ENCODE peak calls at places on chromosomes 1 and 21, in ten cellular contexts. N is mucosa of descending colon, U is cardiac fibroblast, M is GM13977, O is heart right ventricle, Q is adrenal gland, C is GM12865, E is IMR-90, K is HFFc6, V is suprapubic skin. P is an unnamed sample.

GRCh38 chr1:24558902-24559791 is 3.3 kb downstream of the NCMAP start:
- DNase-seq in N (no peak), U (peak), M (no peak), O (peak), Q (peak), C (no peak), E (peak), K (peak), V (no peak), P (no peak)

GRCh38 chr21:36647279-36648093 is 51.4 kb upstream of the SIM2 start:
- DNase-seq in N (no peak), U (peak), M (no peak), O (peak), Q (no peak), C (no peak), E (peak), K (peak), V (no peak), P (no peak)

GRCh38 chr1:91699339-91699970 is 186.5 kb downstream of the TGFBR3 start:
- DNase-seq in N (no peak), U (peak), M (no peak), O (peak), Q (peak), C (no peak), E (peak), K (peak), V (no peak), P (no peak)

GRCh38 chr1:55589656-55590297 is 374.6 kb upstream of the USP24 start:
- DNase-seq in N (no peak), U (peak), M (no peak), O (no peak), Q (no peak), C (no peak), E (no peak), K (peak), V (no peak), P (no peak)

GRCh38 chr1:232574867-232575523 is 54.9 kb downstream of the SIPA1L2 start:
- DNase-seq in N (no peak), U (no peak), M (no peak), O (no peak), Q (no peak), C (no peak), E (peak), K (no peak), V (no peak), P (no peak)

GRCh38 chr1:108590436-108590835 is 30.5 kb downstream of the EEIG2 start:
- DNase-seq in N (no peak), U (peak), M (no peak), O (no peak), Q (no peak), C (no peak), E (peak), K (no peak), V (no peak), P (no peak)

GRCh38 chr1:232586679-232587078 is 43.3 kb downstream of the SIPA1L2 start:
- DNase-seq in N (no peak), U (no peak), M (no peak), O (no peak), Q (no peak), C (no peak), E (no peak), K (no peak), V (no peak), P (no peak)

GRCh38 chr1:38029081-38029681 is 16.6 kb downstream of the UTP11 start:
- DNase-seq in N (no peak), U (peak), M (peak), O (peak), Q (peak), C (no peak), E (no peak), K (no peak), V (no peak), P (no peak)

GRCh38 chr1:174789399-174789798 is 210.3 kb upstream of the CACYBP start:
- DNase-seq in N (no peak), U (peak), M (peak), O (no peak), Q (no peak), C (peak), E (peak), K (peak), V (no peak), P (peak)

GRCh38 chr1:116667577-116668105 is at the start of gene IGSF3:
- DNase-seq in N (peak), U (peak), M (peak), O (peak), Q (peak), C (peak), E (peak), K (no peak), V (peak), P (peak)

GRCh38 chr1:248802454-248802853 is 23.3 kb downstream of the SH3BP5L start:
- DNase-seq in N (peak), U (no peak), M (no peak), O (no peak), Q (no peak), C (no peak), E (no peak), K (no peak), V (peak), P (no peak)

GRCh38 chr1:152145789-152146188 is 13.2 kb downstream of the RPTN start:
- DNase-seq in N (no peak), U (no peak), M (no peak), O (no peak), Q (no peak), C (no peak), E (no peak), K (no peak), V (no peak), P (no peak)

GRCh38 chr1:151739590-151740355 is 18.5 kb downstream of the RIIAD1 start:
- DNase-seq in N (no peak), U (no peak), M (no peak), O (no peak), Q (no peak), C (no peak), E (no peak), K (no peak), V (peak), P (no peak)

GRCh38 chr1:65278344-65279091 is 30.8 kb upstream of the DNAJC6 start:
- DNase-seq in N (no peak), U (no peak), M (no peak), O (no peak), Q (no peak), C (no peak), E (no peak), K (no peak), V (no peak), P (no peak)

GRCh38 chr1:245895455-245895959 is 611.6 kb downstream of the SMYD3 start:
- DNase-seq in N (no peak), U (no peak), M (no peak), O (no peak), Q (no peak), C (no peak), E (no peak), K (no peak), V (no peak), P (no peak)

GRCh38 chr1:41758904-41759548 is 159.7 kb downstream of the HIVEP3 start:
- DNase-seq in N (no peak), U (peak), M (no peak), O (no peak), Q (peak), C (no peak), E (peak), K (peak), V (no peak), P (no peak)

GRCh38 chr1:232252719-232253118 is 377.2 kb downstream of the SIPA1L2 start:
- DNase-seq in N (no peak), U (no peak), M (no peak), O (no peak), Q (no peak), C (no peak), E (no peak), K (no peak), V (no peak), P (no peak)

GRCh38 chr1:236502972-236503639 is 20.7 kb upstream of the LGALS8 start:
- DNase-seq in N (peak), U (peak), M (no peak), O (peak), Q (peak), C (peak), E (peak), K (peak), V (no peak), P (no peak)

GRCh38 chr1:236035681-236036101 is 29.2 kb downstream of the NID1 start:
- DNase-seq in N (no peak), U (peak), M (no peak), O (no peak), Q (no peak), C (no peak), E (peak), K (no peak), V (no peak), P (no peak)

GRCh38 chr1:30612666-30613065 is 110.7 kb downstream of the MATN1 start:
- DNase-seq in N (no peak), U (no peak), M (no peak), O (no peak), Q (no peak), C (no peak), E (no peak), K (no peak), V (no peak), P (no peak)

GRCh38 chr1:186984959-186985358 is 156.2 kb downstream of the PLA2G4A start:
- DNase-seq in N (no peak), U (no peak), M (no peak), O (no peak), Q (no peak), C (no peak), E (no peak), K (no peak), V (no peak), P (no peak)

GRCh38 chr21:38136201-38136600 is 120.6 kb upstream of the KCNJ15 start:
- DNase-seq in N (no peak), U (peak), M (no peak), O (no peak), Q (no peak), C (no peak), E (peak), K (peak), V (no peak), P (no peak)

GRCh38 chr1:9107156-9107555 is 21.7 kb downstream of the GPR157 start:
- DNase-seq in N (no peak), U (no peak), M (no peak), O (no peak), Q (peak), C (no peak), E (no peak), K (no peak), V (no peak), P (no peak)

GRCh38 chr1:28680141-28680540 is 11.6 kb downstream of the GMEB1 start:
- DNase-seq in N (no peak), U (peak), M (no peak), O (no peak), Q (no peak), C (no peak), E (peak), K (no peak), V (no peak), P (no peak)
- TF ChIP-seq CTCF in N (no peak), U (no peak), M (no peak), O (no peak), Q (no peak), C (no peak), E (no peak), K (no peak), V (no peak), P (no peak)

GRCh38 chr1:101268893-101269292 is 32.1 kb downstream of the S1PR1 start:
- DNase-seq in N (no peak), U (no peak), M (no peak), O (no peak), Q (no peak), C (no peak), E (no peak), K (no peak), V (no peak), P (no peak)
- TF ChIP-seq CTCF in N (no peak), U (no peak), M (no peak), O (no peak), Q (no peak), C (no peak), E (no peak), K (no peak), V (no peak), P (no peak)

GRCh38 chr1:5745776-5746610 is 246.2 kb downstream of the NPHP4 start:
- DNase-seq in N (peak), U (peak), M (peak), O (peak), Q (peak), C (peak), E (peak), K (peak), V (no peak), P (peak)
- TF ChIP-seq CTCF in N (peak), U (peak), M (peak), O (peak), Q (peak), C (peak), E (peak), K (peak), V (peak), P (peak)

DNA sequence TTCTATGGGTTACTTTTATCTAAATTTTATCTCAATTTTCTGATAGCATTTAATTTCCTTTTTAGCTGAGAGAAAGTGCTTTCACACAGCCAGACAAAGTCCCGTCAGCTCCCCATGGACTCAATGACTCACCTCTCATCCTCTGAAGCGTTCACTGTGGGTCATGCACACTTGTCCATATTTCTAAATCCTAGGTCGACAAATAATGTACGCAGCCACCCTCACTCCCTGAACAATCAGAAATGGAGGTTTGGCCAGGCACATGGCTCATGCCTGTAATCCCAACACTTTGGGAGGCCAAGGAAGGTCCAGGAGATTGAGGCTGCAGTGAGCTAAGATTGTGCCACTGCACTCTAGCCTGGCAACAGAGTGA is 42.4 kb upstream of the COA6 start:
- DNase-seq in N (no peak), U (peak), M (no peak), O (no peak), Q (no peak), C (no peak), E (no peak), K (no peak), V (no peak), P (no peak)
- TF ChIP-seq CTCF in N (no peak), U (no peak), M (no peak), O (no peak), Q (no peak), C (no peak), E (no peak), K (no peak), V (no peak), P (no peak)

DNA sequence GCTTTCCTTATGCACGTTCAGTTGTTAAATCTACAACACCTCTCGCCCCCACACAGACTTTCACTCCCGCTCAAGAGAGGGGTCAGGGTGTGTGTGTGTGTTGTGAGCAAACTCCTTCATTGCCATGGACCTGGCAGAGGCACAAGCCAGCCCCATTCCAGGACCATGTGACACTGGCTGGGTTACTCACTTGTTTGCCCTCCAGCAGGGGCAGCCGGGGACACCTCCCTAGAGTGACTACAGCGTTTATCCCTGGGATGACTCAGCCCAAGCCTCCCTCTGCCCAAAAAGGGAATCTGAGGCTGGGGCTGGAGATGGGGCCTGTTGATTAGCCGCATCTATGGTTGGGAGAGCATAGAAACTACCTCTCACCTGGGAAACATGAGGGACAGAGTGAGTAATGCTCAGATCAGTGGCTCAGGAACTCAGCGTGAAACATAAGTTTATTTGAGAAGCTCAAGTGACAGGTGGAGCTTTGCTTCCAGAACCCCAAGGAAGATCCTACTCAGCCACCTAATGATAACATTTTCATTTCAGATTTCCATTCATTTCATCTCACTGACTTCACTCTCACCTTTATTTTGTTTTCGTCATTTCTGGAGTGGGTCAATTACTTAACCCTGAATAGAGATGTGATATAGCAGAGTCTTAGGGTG is 145.3 kb upstream of the DUSP10 start:
- DNase-seq in N (peak), U (peak), M (no peak), O (peak), Q (peak), C (no peak), E (peak), K (peak), V (peak), P (no peak)
- TF ChIP-seq CTCF in N (no peak), U (no peak), M (no peak), O (no peak), Q (no peak), C (no peak), E (peak), K (peak), V (no peak), P (no peak)

DNA sequence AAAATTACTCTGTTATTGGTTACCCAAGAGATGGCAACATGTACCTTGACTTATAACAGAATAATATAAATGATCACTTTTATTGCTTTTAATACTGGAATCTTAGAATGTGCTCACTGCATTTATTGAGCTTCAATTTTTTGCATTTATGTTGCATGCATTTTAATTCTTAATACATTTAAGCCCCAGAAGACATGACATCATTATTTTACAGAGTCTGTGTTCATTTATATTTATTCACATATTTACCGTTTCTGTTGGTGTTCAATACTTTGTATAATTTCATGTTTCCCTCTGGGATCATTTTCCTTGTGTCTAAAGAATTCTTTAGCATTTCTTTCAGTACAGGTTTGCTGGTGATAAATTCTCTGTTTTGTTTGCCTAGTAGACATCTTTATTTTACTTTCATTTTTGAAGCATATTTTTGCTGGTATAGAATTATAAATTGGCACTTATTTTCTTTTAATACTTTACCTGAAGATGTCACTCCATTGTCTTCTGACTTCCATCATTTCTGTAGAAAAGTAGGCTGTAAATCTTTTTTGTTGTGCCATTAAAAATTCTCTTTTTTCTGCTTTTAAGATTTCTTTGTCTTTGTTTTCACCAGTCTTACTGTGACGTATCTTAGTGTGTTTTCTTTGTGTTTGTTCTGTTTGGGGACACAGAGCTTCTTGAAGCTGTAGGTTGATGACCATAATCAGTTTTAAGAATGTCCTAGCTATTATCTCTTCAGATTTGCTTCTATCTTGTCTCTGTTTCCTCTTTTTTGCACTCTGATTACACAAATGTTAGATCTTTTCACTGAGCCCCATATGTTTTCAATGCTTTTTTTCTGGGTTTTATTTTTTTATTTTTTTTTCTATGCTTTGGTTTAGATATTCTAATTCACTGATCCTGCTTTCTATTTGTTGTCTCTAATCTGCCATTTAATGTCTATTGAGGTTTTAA is 26.9 kb downstream of the DISP3 start:
- DNase-seq in N (no peak), U (peak), M (no peak), O (no peak), Q (no peak), C (no peak), E (no peak), K (no peak), V (no peak), P (no peak)
- TF ChIP-seq CTCF in N (no peak), U (no peak), M (no peak), O (no peak), Q (no peak), C (no peak), E (no peak), K (no peak), V (no peak), P (no peak)

DNA sequence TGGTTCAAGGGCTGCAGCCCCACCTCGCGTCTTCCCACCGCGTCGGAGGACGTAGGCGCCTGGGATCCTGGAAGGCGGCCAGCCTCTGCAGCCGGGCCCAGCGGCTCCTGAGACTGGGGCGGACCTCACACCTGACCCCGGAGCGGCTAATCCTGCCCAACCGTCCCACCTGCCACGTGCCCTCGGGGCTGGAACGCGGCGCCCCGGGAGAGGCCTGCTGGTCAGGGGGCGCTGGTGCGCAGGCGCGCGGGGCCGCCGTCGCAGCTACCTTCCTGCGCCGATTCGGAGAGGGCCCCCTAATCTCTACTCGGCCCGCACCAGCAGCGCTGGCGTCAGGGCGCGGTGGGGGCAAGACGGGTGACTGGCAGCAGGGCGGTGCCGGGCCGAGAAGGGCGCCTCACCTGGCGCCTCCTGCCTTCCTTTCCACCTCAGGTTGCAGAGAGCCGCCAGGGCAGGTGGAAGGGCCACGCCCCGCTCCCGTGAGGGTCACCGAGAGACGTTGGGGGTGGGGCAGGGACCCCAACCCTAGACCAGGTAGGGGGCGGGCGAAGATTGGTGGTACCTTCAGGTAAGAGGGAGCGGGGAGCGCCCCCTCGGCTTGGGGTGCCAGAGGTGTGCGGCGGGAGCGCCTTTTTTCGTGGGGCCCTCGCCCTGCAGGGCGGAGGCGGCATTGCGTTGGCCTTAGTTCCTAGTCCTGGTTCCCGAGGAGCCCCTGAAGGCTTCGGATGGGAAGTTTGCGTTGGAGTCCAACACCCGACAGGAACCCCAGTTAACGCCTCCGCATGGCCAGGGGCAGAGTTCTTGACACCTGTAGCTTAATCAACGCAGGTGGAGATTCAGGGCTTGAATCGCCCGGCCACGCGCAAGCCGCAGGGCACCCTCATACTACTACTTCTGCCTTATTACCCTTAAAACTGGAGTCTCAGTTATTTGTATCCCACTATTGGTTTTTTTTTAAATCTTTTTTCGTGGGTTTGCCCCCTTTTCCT is at the start of gene TDRD5:
- DNase-seq in N (peak), U (no peak), M (peak), O (no peak), Q (peak), C (no peak), E (no peak), K (no peak), V (no peak), P (peak)
- TF ChIP-seq CTCF in N (no peak), U (no peak), M (no peak), O (no peak), Q (no peak), C (no peak), E (no peak), K (no peak), V (peak), P (no peak)

DNA sequence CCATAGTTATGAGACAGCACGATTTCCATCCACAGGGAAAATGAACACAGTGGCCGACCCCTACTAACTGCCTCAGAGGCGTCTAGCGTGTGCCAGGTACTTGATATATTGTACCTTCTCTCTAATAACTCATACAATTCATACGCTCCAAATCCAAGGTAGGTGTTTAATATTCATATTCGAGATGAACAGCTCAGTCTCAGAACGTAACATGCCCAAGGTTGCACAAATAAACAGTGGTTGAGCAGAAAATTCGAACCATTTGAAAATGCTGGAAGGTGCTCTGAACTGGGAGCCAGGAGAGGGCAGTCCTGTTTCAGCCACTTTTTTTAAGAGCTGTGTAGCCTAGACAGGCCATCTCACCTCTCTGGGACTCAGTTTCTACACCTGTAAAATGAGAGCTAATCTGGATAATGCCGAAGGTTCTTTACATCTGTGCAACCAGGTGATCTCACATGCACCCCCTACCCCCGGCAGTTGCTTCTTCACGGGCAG is 7.9 kb downstream of the SLC45A3 start:
- DNase-seq in N (no peak), U (no peak), M (no peak), O (no peak), Q (no peak), C (no peak), E (no peak), K (no peak), V (no peak), P (no peak)
- TF ChIP-seq CTCF in N (no peak), U (no peak), M (no peak), O (no peak), Q (no peak), C (no peak), E (no peak), K (no peak), V (peak), P (no peak)

GRCh38 chr1:229252228-229252984 is 18.5 kb upstream of the RAB4A start:
- DNase-seq in N (no peak), U (no peak), M (no peak), O (no peak), Q (no peak), C (no peak), E (no peak), K (no peak), V (no peak), P (no peak)
- TF ChIP-seq CTCF in N (no peak), U (no peak), M (no peak), O (no peak), Q (no peak), C (no peak), E (no peak), K (no peak), V (no peak), P (no peak)